ENCODE peak calls at places on chromosomes 5 and 9, in six cellular contexts. P is renal cortical epithelial cell; C is epithelial cell of esophagus; D is anterior cingulate cortex; W is CD4-positive, alpha-beta memory T cell; Z is fibroblast of villous mesenchyme. R is an unnamed sample.

GRCh38 chr9:104872959-104873850 is 54.8 kb downstream of the ABCA1 start:
- DNase-seq in Z (peak; percentile 93), C (peak; percentile 91), D (no peak), P (peak; percentile 90), W (no peak), R (peak; percentile 97)

GRCh38 chr9:128551652-128552152 is 685 bp upstream of the SPTAN1 start:
- DNase-seq in P (no peak), Z (no peak), C (no peak), W (no peak), D (no peak), R (peak; percentile 7)

GRCh38 chr5:89849819-89850515 is 559.6 kb downstream of the CETN3 start:
- DNase-seq in C (no peak), P (peak; percentile 4), D (no peak), W (no peak), Z (peak; percentile 6), R (no peak)

GRCh38 chr9:121222524-121223171 is 21.0 kb upstream of the RAB14 start:
- DNase-seq in D (no peak), Z (peak; percentile 68), P (peak; percentile 48), C (peak; percentile 66), W (no peak), R (peak; percentile 62)

GRCh38 chr9:129225815-129226214 is 47.8 kb upstream of the IER5L start:
- DNase-seq in Z (peak; percentile 99), W (no peak), P (no peak), D (no peak), C (peak; percentile 63), R (peak; percentile 67)

GRCh38 chr9:28155671-28156070 is 582.4 kb upstream of the C9orf72 start:
- DNase-seq in P (peak; percentile 12), C (peak; percentile 47), D (no peak), Z (no peak), W (no peak), R (peak; percentile 45)

GRCh38 chr9:7216004-7216821 is 458.4 kb downstream of the KDM4C start:
- DNase-seq in Z (peak; percentile 67), C (peak; percentile 87), W (no peak), P (peak; percentile 84), D (no peak), R (peak; percentile 86)

GRCh38 chr9:135821733-135822382 is 85.5 kb downstream of the CAMSAP1 start:
- DNase-seq in Z (no peak), C (no peak), P (no peak), D (no peak), W (no peak), R (no peak)

GRCh38 chr9:130942084-130942483 is 3.0 kb upstream of the FIBCD1 start:
- DNase-seq in P (no peak), C (no peak), Z (no peak), D (no peak), W (no peak), R (no peak)

GRCh38 chr9:806285-807156 is 35.0 kb upstream of the DMRT1 start:
- DNase-seq in W (no peak), C (peak; percentile 48), P (peak; percentile 45), Z (peak; percentile 36), D (no peak), R (peak; percentile 43)

GRCh38 chr5:149127394-149127955 is 13.8 kb upstream of the ABLIM3 start:
- DNase-seq in Z (no peak), W (no peak), P (no peak), C (peak; percentile 64), D (no peak), R (peak; percentile 52)

R was measured in bronchial epithelial cell.